ENCODE peak calls at places on chromosomes 5 and 9, in seven cellular contexts. P is astrocyte of the spinal cord, K is upper lobe of left lung, B is suprapubic skin, S is choroid plexus epithelial cell, C is mammary epithelial cell, R is lower leg skin. E is an unnamed sample.

GRCh38 chr9:19232830-19233194 is 2.3 kb downstream of the DENND4C start:
- DNase-seq in P (peak; percentile 63), K (no peak), B (no peak), S (peak; percentile 80), C (peak; percentile 15), R (no peak), E (no peak)

GRCh38 chr5:1734271-1734907 is 65.2 kb downstream of the MRPL36 start:
- DNase-seq in P (no peak), K (no peak), B (no peak), S (no peak), C (no peak), R (peak; percentile 76), E (no peak)

GRCh38 chr9:99432075-99432474 is 210.0 kb downstream of the SEC61B start:
- DNase-seq in P (no peak), K (no peak), B (no peak), S (no peak), C (no peak), R (no peak), E (peak; percentile 43)

GRCh38 chr5:108061941-108062340 is 320.0 kb downstream of the FBXL17 start:
- DNase-seq in P (peak; percentile 16), K (no peak), B (no peak), S (peak; percentile 44), C (peak; percentile 1), R (no peak), E (no peak)

GRCh38 chr9:127739614-127740322 is 4.7 kb upstream of the TOR2A start:
- DNase-seq in P (no peak), K (no peak), B (no peak), S (peak; percentile 63), C (peak; percentile 70), R (no peak), E (peak; percentile 69)

GRCh38 chr5:34555699-34556513 is 100.2 kb upstream of the RAI14 start:
- DNase-seq in P (no peak), K (no peak), B (no peak), S (no peak), C (no peak), R (no peak), E (peak; percentile 61)

GRCh38 chr9:34010979-34011378 is 37.7 kb downstream of the UBAP2 start:
- DNase-seq in P (no peak), K (no peak), B (no peak), S (peak; percentile 30), C (peak; percentile 2), R (no peak), E (peak; percentile 17)

GRCh38 chr9:129121483-129121882 is 10.3 kb downstream of the PTPA start:
- DNase-seq in P (no peak), K (no peak), B (no peak), S (no peak), C (peak; percentile 56), R (no peak), E (no peak)

GRCh38 chr5:58761418-58761817 is 178.5 kb downstream of the RAB3C start:
- DNase-seq in P (no peak), K (no peak), B (no peak), S (no peak), C (no peak), R (no peak), E (no peak)

GRCh38 chr5:115666023-115666422 is 40.2 kb upstream of the TMED7 start:
- DNase-seq in P (no peak), K (no peak), B (no peak), S (peak; percentile 21), C (peak; percentile 46), R (no peak), E (peak; percentile 52)

GRCh38 chr5:13745508-13745907 is 199.0 kb downstream of the DNAH5 start:
- DNase-seq in P (peak; percentile 60), K (no peak), B (no peak), S (peak; percentile 30), C (peak; percentile 64), R (no peak), E (peak; percentile 74)

GRCh38 chr5:179874136-179874535 is 15.5 kb upstream of the MRNIP start:
- DNase-seq in P (no peak), K (no peak), B (no peak), S (no peak), C (no peak), R (no peak), E (no peak)

GRCh38 chr5:179819296-179820126 is 1.2 kb upstream of the SQSTM1 start:
- DNase-seq in P (peak; percentile 66), K (peak; percentile 90), B (no peak), S (peak; percentile 84), C (peak; percentile 52), R (peak; percentile 94), E (peak; percentile 59)

GRCh38 chr5:138369706-138370105 is 17.2 kb downstream of the KDM3B start:
- DNase-seq in P (no peak), K (no peak), B (no peak), S (peak; percentile 11), C (no peak), R (no peak), E (peak; percentile 14)

GRCh38 chr9:32551491-32552049 is 557 bp upstream of the SMIM27 start:
- DNase-seq in P (no peak), K (peak; percentile 36), B (no peak), S (peak; percentile 52), C (no peak), R (peak; percentile 86), E (peak; percentile 34)

GRCh38 chr5:169226904-169227303 is 74.0 kb downstream of the SLIT3 start:
- DNase-seq in P (no peak), K (no peak), B (no peak), S (no peak), C (no peak), R (no peak), E (no peak)

GRCh38 chr5:109921735-109922395 is 232.1 kb downstream of the MAN2A1 start:
- DNase-seq in P (no peak), K (peak; percentile 75), B (no peak), S (peak; percentile 58), C (no peak), R (no peak), E (no peak)

GRCh38 chr5:37789991-37790390 is 49.9 kb downstream of the GDNF start:
- DNase-seq in P (no peak), K (no peak), B (no peak), S (peak; percentile 47), C (peak; percentile 44), R (no peak), E (no peak)

GRCh38 chr5:151121095-151121494 is 36.5 kb downstream of the ANXA6 start:
- DNase-seq in P (no peak), K (no peak), B (no peak), S (no peak), C (no peak), R (no peak), E (no peak)

GRCh38 chr9:21996438-21996837 is 1.8 kb downstream of the CDKN2B-AS1 start:
- DNase-seq in P (no peak), K (no peak), B (no peak), S (peak; percentile 27), C (no peak), R (no peak), E (no peak)

GRCh38 chr9:21994526-21994995 is at the start of gene CDKN2B-AS1:
- DNase-seq in P (peak; percentile 83), K (peak; percentile 49), B (no peak), S (peak; percentile 83), C (peak; percentile 77), R (no peak), E (peak; percentile 69)

GRCh38 chr9:21994996-21995651 is 533 bp downstream of the CDKN2B-AS1 start:
- DNase-seq in P (peak; percentile 81), K (peak; percentile 78), B (peak; percentile 84), S (peak; percentile 76), C (peak; percentile 80), R (peak; percentile 93), E (peak; percentile 73)

GRCh38 chr9:21996858-21997257 is 2.3 kb downstream of the CDKN2B-AS1 start:
- DNase-seq in P (no peak), K (no peak), B (no peak), S (peak; percentile 24), C (no peak), R (no peak), E (no peak)

DNA sequence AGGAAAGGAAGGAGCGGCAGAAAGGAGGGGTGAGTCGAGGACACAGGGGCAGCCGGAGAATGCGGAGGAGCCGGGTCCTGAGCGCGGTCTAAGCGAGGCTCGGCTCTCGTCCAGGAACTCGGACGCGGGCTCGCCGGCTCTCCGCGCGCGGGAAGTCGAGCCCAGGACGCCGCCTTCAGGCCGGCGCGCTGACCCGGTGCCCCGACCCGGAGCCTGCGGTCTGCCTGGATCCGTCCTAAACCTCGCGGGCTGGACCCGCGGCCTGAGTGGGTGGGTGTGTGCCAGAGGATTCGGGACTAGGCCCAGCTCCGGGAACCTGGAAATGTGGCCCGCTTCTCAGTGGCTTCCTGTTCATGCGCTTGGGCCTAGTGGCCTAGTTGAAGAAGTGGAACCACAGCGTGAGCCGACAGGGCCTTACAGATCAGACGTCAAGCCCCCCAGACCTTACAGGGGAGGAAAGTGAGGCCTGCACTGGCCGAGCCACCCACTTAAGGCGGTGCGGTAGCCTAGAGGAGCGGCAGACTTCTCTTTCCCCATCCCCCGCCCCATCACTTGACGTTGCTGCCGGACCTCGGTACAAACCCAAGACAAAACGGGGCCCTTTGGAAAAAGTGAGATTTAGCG is 1.2 kb downstream of the CDKN2B-AS1 start:
- DNase-seq in P (peak; percentile 68), K (peak; percentile 53), B (peak; percentile 77), S (peak; percentile 74), C (no peak), R (peak; percentile 88), E (peak; percentile 54)
- TF ChIP-seq CTCF in P (peak; percentile 35), K (no peak), B (peak; percentile 6), S (peak; percentile 29), C (no peak), R (no peak), E (no peak)

DNA sequence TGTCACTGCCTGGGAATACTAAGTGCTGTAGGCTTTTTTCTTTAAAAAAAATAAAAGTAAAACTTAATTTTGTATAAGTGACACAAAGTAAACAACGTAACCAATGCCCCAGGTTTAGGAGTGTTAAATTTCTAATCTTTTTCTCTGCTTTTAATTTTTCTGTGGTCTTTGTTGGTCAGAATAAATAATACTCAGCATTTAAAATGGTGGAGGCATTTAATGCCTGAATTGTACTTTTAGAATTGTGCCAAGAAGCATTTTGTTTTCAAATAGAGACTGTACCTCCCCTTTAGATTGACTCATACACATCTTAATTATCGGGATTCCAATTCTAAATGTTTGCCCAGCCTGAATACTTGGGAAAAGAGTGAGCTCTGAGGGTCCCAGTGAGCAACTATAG is 1.6 kb downstream of the DMXL1 start:
- DNase-seq in P (no peak), K (no peak), B (no peak), S (no peak), C (no peak), R (no peak), E (no peak)
- H3K4me3 ChIP-seq in P (no peak overlapping the region), K (no peak overlapping the region), B (peak overlapping the region; percentile 60), S (no peak overlapping the region), C (peak overlapping the region; percentile 98), R (no peak overlapping the region), E (peak overlapping the region; percentile 92)

GRCh38 chr5:14863105-14863504 is 8.5 kb downstream of the ANKH start:
- DNase-seq in P (no peak), K (no peak), B (no peak), S (no peak), C (no peak), R (no peak), E (no peak)
- TF ChIP-seq CTCF in P (no peak), K (no peak), B (no peak), S (no peak), C (no peak), R (no peak), E (no peak)

GRCh38 chr5:145130996-145131395 is 704.1 kb downstream of the PRELID2 start:
- DNase-seq in P (peak; percentile 1), K (no peak), B (no peak), S (no peak), C (no peak), R (no peak), E (no peak)
- H3K4me3 ChIP-seq in P (no peak overlapping the region), K (no peak overlapping the region), B (no peak overlapping the region), S (no peak overlapping the region), C (no peak overlapping the region), R (no peak overlapping the region), E (no peak overlapping the region)